ENCODE peak calls at places on chromosomes 7 and 10, in eight cellular contexts. Y is uterus, G is A549, B is IMR-90, S is Peyer's patch, M is heart left ventricle, N is prostate gland, P is adrenal gland. W is an unnamed sample.

GRCh38 chr7:43302211-43302711 is 189.8 kb downstream of the HECW1 start:
- DNase-seq in B (peak), G (no peak), S (no peak), P (peak), M (no peak), Y (no peak), N (no peak), W (no peak)

GRCh38 chr10:113765910-113766309 is 14.4 kb downstream of the PLEKHS1 start:
- DNase-seq in B (no peak), N (no peak), M (no peak), Y (no peak), G (no peak), S (no peak), P (no peak), W (no peak)

GRCh38 chr10:51964630-51965029 is 265.2 kb upstream of the CSTF2T start:
- DNase-seq in G (no peak), N (no peak), M (no peak), B (peak), Y (no peak), P (no peak), S (no peak), W (no peak)

GRCh38 chr7:20447021-20447420 is 116.3 kb downstream of the ITGB8 start:
- DNase-seq in P (no peak), G (no peak), B (no peak), Y (no peak), N (no peak), M (no peak), S (no peak), W (no peak)

GRCh38 chr10:14008648-14009072 is 322.1 kb downstream of the FRMD4A start:
- DNase-seq in N (no peak), B (peak), S (no peak), M (no peak), Y (no peak), P (no peak), G (no peak), W (no peak)

GRCh38 chr7:77859343-77859742 is 60.8 kb downstream of the PHTF2 start:
- DNase-seq in N (no peak), S (no peak), Y (no peak), P (no peak), G (no peak), M (no peak), B (no peak), W (no peak)

GRCh38 chr7:91345449-91345848 is 81.2 kb downstream of the FZD1 start:
- DNase-seq in Y (no peak), B (no peak), G (no peak), P (no peak), M (no peak), N (no peak), S (no peak), W (no peak)

GRCh38 chr7:70505468-70505867 is 626.5 kb upstream of the GALNT17 start:
- DNase-seq in Y (no peak), B (no peak), G (no peak), S (no peak), N (no peak), M (no peak), P (no peak), W (no peak)

GRCh38 chr7:96174812-96175211 is 147.1 kb downstream of the SLC25A13 start:
- DNase-seq in G (no peak), Y (no peak), M (no peak), S (no peak), P (no peak), B (no peak), N (no peak), W (no peak)

GRCh38 chr10:121753726-121754476 is 155.7 kb upstream of the FGFR2 start:
- DNase-seq in G (no peak), N (no peak), P (no peak), M (no peak), S (no peak), B (peak), Y (no peak), W (no peak)

GRCh38 chr7:80660939-80661338 is 22.5 kb downstream of the CD36 start:
- DNase-seq in S (no peak), M (no peak), G (no peak), B (no peak), P (no peak), N (no peak), Y (no peak), W (no peak)

GRCh38 chr7:133293390-133294110 is 40.7 kb downstream of the EXOC4 start:
- DNase-seq in N (no peak), G (no peak), S (no peak), P (no peak), Y (no peak), M (no peak), B (no peak), W (no peak)

GRCh38 chr10:62850646-62851045 is 34.5 kb upstream of the EGR2 start:
- DNase-seq in S (no peak), Y (no peak), B (no peak), M (no peak), P (no peak), N (no peak), G (no peak), W (no peak)

GRCh38 chr10:71362141-71362540 is 34.6 kb upstream of the CDH23 start:
- DNase-seq in Y (no peak), M (no peak), N (no peak), P (no peak), G (no peak), B (no peak), S (no peak), W (no peak)
- H3K4me3 ChIP-seq in Y (no peak), M (no peak), N (no peak), P (no peak), G (no peak), B (no peak), S (no peak), W (no peak)

GRCh38 chr10:79306644-79307220 is 40.5 kb upstream of the PPIF start:
- DNase-seq in S (no peak), Y (no peak), M (no peak), B (no peak), G (no peak), N (no peak), P (no peak), W (no peak)
- TF ChIP-seq POLR2A in S (no peak), Y (no peak), M (no peak), B (no peak), G (no peak), N (no peak), P (no peak), W (no peak)

GRCh38 chr7:36987363-36987724 is 263.1 kb upstream of the AOAH start:
- DNase-seq in B (no peak), Y (no peak), N (no peak), G (no peak), S (no peak), M (no peak), P (no peak), W (no peak)
- TF ChIP-seq CTCF in B (no peak), Y (no peak), N (no peak), G (peak), S (no peak), M (no peak), P (no peak), W (no peak)

GRCh38 chr7:112202819-112203218 is 3.4 kb downstream of the DOCK4 start:
- DNase-seq in S (peak), B (no peak), Y (no peak), M (peak), P (peak), N (peak), G (no peak), W (no peak)
- H3K4me3 ChIP-seq in S (no peak), B (no peak), Y (no peak), M (no peak), P (no peak), N (no peak), G (no peak), W (no peak)

GRCh38 chr10:97185326-97186058 is at the start of gene SLIT1:
- DNase-seq in B (no peak), M (no peak), G (no peak), Y (no peak), P (no peak), N (no peak), S (no peak), W (no peak)
- TF ChIP-seq POLR2A in B (no peak), M (no peak), G (no peak), Y (no peak), P (no peak), N (no peak), S (no peak), W (no peak)

GRCh38 chr7:85469446-85469970 is 282.7 kb upstream of the SEMA3D start:
- DNase-seq in P (no peak), M (no peak), B (peak), N (no peak), Y (no peak), G (no peak), S (no peak), W (no peak)

DNA sequence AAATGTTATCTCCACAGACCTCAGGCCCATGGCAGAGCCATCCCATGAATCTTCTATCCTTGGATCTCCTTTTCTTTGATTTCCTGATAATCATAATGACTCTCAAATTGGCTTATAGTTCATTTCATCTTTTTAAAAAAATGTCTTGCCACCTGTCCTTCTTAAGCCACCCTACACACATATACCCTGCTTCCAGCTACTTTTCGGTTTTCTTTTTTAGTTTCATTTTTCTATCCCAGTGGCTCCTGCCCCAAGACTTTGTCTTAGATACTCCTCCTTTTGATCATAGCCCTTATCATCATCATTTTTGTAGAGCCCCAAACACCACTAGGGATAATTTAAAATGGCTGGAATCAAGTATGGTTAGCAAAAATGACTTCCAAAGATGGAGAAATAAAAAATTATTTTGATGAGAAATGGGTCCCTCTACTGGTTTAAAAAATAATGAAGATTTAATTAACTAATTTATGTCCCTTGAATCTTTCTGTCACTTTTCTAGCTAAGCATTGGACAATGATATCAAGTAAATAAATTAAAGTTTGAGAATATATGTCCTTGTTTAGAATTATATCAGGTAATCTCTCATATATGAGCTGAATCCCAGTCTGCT is 277.3 kb upstream of the SEMA3D start:
- DNase-seq in G (no peak), N (no peak), M (no peak), B (no peak), Y (no peak), P (no peak), S (no peak), W (no peak)
- TF ChIP-seq CTCF in G (peak), N (no peak), M (no peak), B (peak), Y (no peak), P (no peak), S (no peak), W (no peak)

W was measured in gastrocnemius medialis.